ENCODE peak calls at places on chromosomes 6 and 20, in eight cellular contexts. Z is tibial artery; W is HCT116; P is hippocampal formation; D is stimulated activated CD4-positive, alpha-beta T cell treated with anti-CD3 and anti-CD28 coated beads, Interleukin-1b, Interleukin-23, amount 100 ng/mL, for 24 hours; I is choroid plexus epithelial cell; Q is heart right ventricle; S is thoracic aorta. L is an unnamed sample.

GRCh38 chr6:150652848-150653613 is 53.3 kb downstream of the PLEKHG1 start:
- DNase-seq in S (no peak), Q (no peak), I (peak), Z (no peak), D (no peak), W (no peak), P (no peak), L (no peak)

GRCh38 chr6:161618816-161619454 is 345.1 kb upstream of the AGPAT4 start:
- DNase-seq in W (peak), Z (no peak), S (no peak), I (peak), P (peak), Q (no peak), D (no peak), L (peak)

GRCh38 chr6:100620085-100620484 is 155.4 kb upstream of the SIM1 start:
- DNase-seq in Z (no peak), W (no peak), S (no peak), Q (no peak), I (peak), P (no peak), D (no peak), L (peak)

GRCh38 chr6:80541186-80541585 is 434.7 kb downstream of the BCKDHB start:
- DNase-seq in W (peak), Q (no peak), P (no peak), D (no peak), S (no peak), I (peak), Z (no peak), L (peak)

GRCh38 chr6:6781172-6781876 is 192.8 kb downstream of the LY86 start:
- DNase-seq in Q (peak), S (no peak), Z (peak), W (peak), P (no peak), D (no peak), I (peak), L (peak)

GRCh38 chr6:74735304-74735703 is 470.5 kb downstream of the COL12A1 start:
- DNase-seq in D (no peak), I (peak), W (no peak), Q (no peak), Z (peak), P (no peak), S (no peak), L (peak)

GRCh38 chr6:150711584-150712501 is 112.2 kb downstream of the PLEKHG1 start:
- DNase-seq in W (no peak), Z (no peak), I (no peak), D (no peak), P (peak), S (no peak), Q (peak), L (no peak)

GRCh38 chr6:61675734-61676133 is 610.3 kb downstream of the KHDRBS2 start:
- DNase-seq in W (no peak), D (no peak), I (no peak), P (no peak), Z (no peak), Q (no peak), S (no peak), L (no peak)

GRCh38 chr6:170256641-170257040 is 34.2 kb downstream of the DLL1 start:
- DNase-seq in Q (no peak), Z (no peak), D (no peak), I (no peak), S (no peak), W (no peak), P (no peak), L (no peak)

GRCh38 chr6:124881898-124882579 is 80.2 kb upstream of the RNF217 start:
- DNase-seq in W (no peak), Q (no peak), Z (no peak), D (no peak), P (no peak), S (no peak), I (peak), L (peak)

GRCh38 chr6:160519603-160520042 is 144.5 kb downstream of the LPA start:
- DNase-seq in W (peak), Z (no peak), S (no peak), D (no peak), Q (no peak), I (peak), P (no peak), L (no peak)

GRCh38 chr20:56631318-56631989 is 2.3 kb downstream of the TFAP2C start:
- DNase-seq in Q (no peak), I (no peak), D (no peak), Z (no peak), S (no peak), P (no peak), W (no peak), L (no peak)

GRCh38 chr20:32536861-32537656 is 48.1 kb downstream of the NOL4L start:
- DNase-seq in W (no peak), I (no peak), S (no peak), Z (no peak), P (no peak), Q (peak), D (no peak), L (no peak)

GRCh38 chr20:60512436-60512835 is 554.2 kb downstream of the CDH26 start:
- DNase-seq in S (no peak), D (no peak), W (no peak), I (peak), P (no peak), Z (no peak), Q (no peak), L (peak)

GRCh38 chr6:139371421-139372253 is 2.8 kb downstream of the CITED2 start:
- DNase-seq in W (no peak), Z (no peak), D (no peak), P (no peak), I (peak), S (no peak), Q (no peak), L (no peak)

GRCh38 chr6:32439708-32440214 is at the start of gene HLA-DRA:
- DNase-seq in S (no peak), P (no peak), Q (no peak), D (no peak), Z (no peak), I (peak), W (peak), L (peak)

GRCh38 chr20:34268851-34269668 is 27.8 kb downstream of the ASIP start:
- DNase-seq in P (no peak), Q (peak), S (no peak), Z (no peak), I (peak), D (peak), W (no peak), L (no peak)